ENCODE peak calls at places on chromosomes 6 and 20, in four cellular contexts. P is thoracic aorta, J is right cardiac atrium, F is IMR-90. I is an unnamed sample.

GRCh38 chr6:20770776-20771175 is 236.5 kb downstream of the CDKAL1 start:
- DNase-seq in P (no peak), J (no peak), F (no peak), I (no peak)

GRCh38 chr6:157217894-157218370 is 105.4 kb downstream of the TMEM242 start:
- DNase-seq in P (no peak), J (no peak), F (no peak), I (no peak)

GRCh38 chr6:46894429-46894828 is 27.3 kb downstream of the ADGRF5 start:
- DNase-seq in P (no peak), J (no peak), F (no peak), I (no peak)

GRCh38 chr20:48928832-48929725 is 7.6 kb downstream of the ARFGEF2 start:
- DNase-seq in P (no peak), J (no peak), F (peak; percentile 69), I (no peak)

GRCh38 chr20:10075606-10076005 is 40.8 kb downstream of the ANKEF1 start:
- DNase-seq in P (no peak), J (no peak), F (no peak), I (no peak)

GRCh38 chr6:17653198-17653881 is 53.2 kb downstream of the FAM8A1 start:
- DNase-seq in P (no peak), J (no peak), F (no peak), I (no peak)

GRCh38 chr6:17881085-17881883 is 106.2 kb downstream of the KIF13A start:
- DNase-seq in P (no peak), J (peak; percentile 58), F (no peak), I (no peak)

GRCh38 chr20:6744805-6745204 is 22.7 kb upstream of the BMP2 start:
- DNase-seq in P (no peak), J (no peak), F (no peak), I (no peak)

GRCh38 chr6:149636116-149636515 is 12.4 kb downstream of the KATNA1 start:
- DNase-seq in P (no peak), J (no peak), F (peak; percentile 63), I (no peak)

DNA sequence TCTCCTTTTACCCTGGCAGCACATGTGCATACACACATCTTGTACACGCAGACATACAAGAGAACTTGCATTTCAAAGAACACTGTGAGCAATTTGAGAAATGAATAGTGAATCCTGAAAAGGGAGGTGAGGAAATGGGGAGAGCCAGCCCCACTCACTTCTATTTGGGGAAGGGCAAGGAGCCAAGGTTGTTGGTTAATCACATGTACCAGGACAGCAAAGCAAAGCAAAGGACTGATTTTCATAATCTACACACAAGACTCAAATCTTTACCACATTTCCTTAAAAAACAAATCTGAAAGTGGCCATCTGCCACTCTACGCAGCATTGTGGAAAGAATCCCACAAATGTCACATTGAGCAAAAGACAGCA is 35.0 kb upstream of the KIF16B start:
- DNase-seq in P (no peak), J (no peak), F (no peak), I (no peak)
- H3K4me3 ChIP-seq in P (no peak overlapping the region), J (no peak overlapping the region), F (no peak overlapping the region), I (no peak overlapping the region)

GRCh38 chr20:39660965-39661364 is 698.8 kb downstream of the DHX35 start:
- DNase-seq in P (no peak), J (no peak), F (no peak), I (no peak)
- H3K27ac ChIP-seq in P (peak overlapping the region; percentile 25), J (no peak overlapping the region), F (no peak overlapping the region), I (no peak overlapping the region)

DNA sequence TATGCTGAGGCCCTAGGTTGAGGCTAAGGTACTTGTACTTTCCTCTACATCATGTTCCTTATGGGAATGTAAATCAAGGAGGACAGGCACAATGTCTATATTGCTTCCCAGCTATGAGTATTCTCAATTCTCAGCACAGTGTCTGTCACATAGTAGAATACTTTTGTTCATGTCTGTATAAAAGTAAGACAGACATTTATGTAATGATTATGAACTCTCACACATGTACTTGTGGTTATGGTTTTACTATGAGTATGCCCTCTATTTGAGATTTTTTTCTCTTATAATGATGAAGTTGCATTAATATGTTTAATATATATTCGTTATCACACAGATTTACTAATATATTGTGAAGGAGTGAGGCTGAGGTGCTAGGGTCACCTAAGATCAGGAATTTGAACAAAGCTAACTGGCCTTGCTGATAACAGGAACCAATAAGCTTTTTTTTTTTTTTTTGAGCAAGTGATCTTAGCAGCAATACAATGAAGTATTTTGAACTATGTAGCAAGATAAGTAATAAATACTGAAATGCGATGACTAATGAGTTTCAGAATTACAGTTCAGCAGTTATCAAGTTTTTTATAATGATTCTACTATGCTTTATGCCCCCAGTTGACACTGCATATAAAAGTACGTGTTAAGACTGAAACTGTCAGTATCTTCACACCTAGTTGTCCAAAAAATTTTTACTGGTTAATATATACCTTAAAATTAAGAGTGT is 623.1 kb downstream of the HTR1B start:
- DNase-seq in P (no peak), J (no peak), F (no peak), I (no peak)
- H3K4me3 ChIP-seq in P (no peak overlapping the region), J (no peak overlapping the region), F (no peak overlapping the region), I (no peak overlapping the region)

GRCh38 chr6:33432546-33432945 is 12.7 kb downstream of the SYNGAP1 start:
- DNase-seq in P (no peak), J (no peak), F (no peak), I (no peak)

GRCh38 chr6:33433001-33433559 is 13.2 kb downstream of the SYNGAP1 start:
- DNase-seq in P (no peak), J (no peak), F (no peak), I (no peak)

GRCh38 chr6:33430991-33431879 is 11.4 kb downstream of the SYNGAP1 start:
- DNase-seq in P (no peak), J (peak; percentile 87), F (peak; percentile 65), I (no peak)

GRCh38 chr6:33433560-33434191 is 13.8 kb downstream of the SYNGAP1 start:
- DNase-seq in P (no peak), J (no peak), F (peak; percentile 75), I (no peak)

GRCh38 chr6:33431880-33432541 is 12.1 kb downstream of the SYNGAP1 start:
- DNase-seq in P (no peak), J (no peak), F (no peak), I (no peak)
- H3K27ac ChIP-seq in P (no peak overlapping the region), J (no peak overlapping the region), F (no peak overlapping the region), I (peak overlapping the region; percentile 96)